ENCODE peak calls at places on chromosomes 4 and X, in six cellular contexts. V is A673, F is transverse colon, T is fibroblast of lung, Y is esophagus squamous epithelium, N is pancreas. X is an unnamed sample. For H3K36me3, the result is how much of the 10 kb centered on the place peaks cover.

GRCh38 chr4:176988226-176988625 is 195.5 kb upstream of the VEGFC start:
- DNase-seq in V (peak), F (no peak), T (peak), Y (no peak), N (no peak), X (no peak)

GRCh38 chr4:66160606-66161005 is 490.3 kb upstream of the EPHA5 start:
- DNase-seq in V (no peak), F (no peak), T (no peak), Y (no peak), N (no peak), X (no peak)

GRCh38 chrX:1485033-1485432 is 32.3 kb upstream of the ASMTL start:
- DNase-seq in V (no peak), F (no peak), T (no peak), Y (no peak), N (no peak), X (peak)

GRCh38 chrX:64152857-64153256 is 52.7 kb downstream of the AMER1 start:
- DNase-seq in V (no peak), F (no peak), T (no peak), Y (no peak), N (no peak), X (no peak)

GRCh38 chrX:98338544-98338943 is 1454.8 kb downstream of the RPA4 start:
- DNase-seq in V (no peak), F (no peak), T (no peak), Y (no peak), N (no peak), X (no peak)

GRCh38 chrX:45164021-45164621 is 36.6 kb downstream of the DIPK2B start:
- DNase-seq in V (no peak), F (no peak), T (peak), Y (no peak), N (peak), X (no peak)

GRCh38 chr4:144714166-144714565 is 68.2 kb downstream of the HHIP start:
- DNase-seq in V (no peak), F (no peak), T (no peak), Y (no peak), N (no peak), X (no peak)

GRCh38 chr4:4203688-4204400 is 22.9 kb downstream of the OTOP1 start:
- DNase-seq in V (no peak), F (no peak), T (no peak), Y (no peak), N (no peak), X (no peak)

GRCh38 chrX:119541188-119541587 is 24.0 kb downstream of the STEEP1 start:
- DNase-seq in V (peak), F (no peak), T (peak), Y (no peak), N (no peak), X (no peak)

GRCh38 chr4:112938461-112939058 is 110.9 kb upstream of the ANK2 start:
- DNase-seq in V (peak), F (no peak), T (peak), Y (no peak), N (no peak), X (no peak)

GRCh38 chr4:168655182-168655581 is 158.3 kb downstream of the PALLD start:
- DNase-seq in V (no peak), F (no peak), T (no peak), Y (no peak), N (no peak), X (no peak)

GRCh38 chrX:53357799-53358530 is 64.5 kb downstream of the SMC1A start:
- DNase-seq in V (peak), F (no peak), T (peak), Y (no peak), N (no peak), X (no peak)

GRCh38 chrX:84634201-84634782 is 132.0 kb upstream of the HDX start:
- DNase-seq in V (no peak), F (no peak), T (no peak), Y (no peak), N (no peak), X (no peak)

GRCh38 chr4:177308125-177308524 is 1.5 kb upstream of the NEIL3 start:
- DNase-seq in V (no peak), F (no peak), T (peak), Y (no peak), N (no peak), X (no peak)

GRCh38 chr4:13654158-13654797 is 26.8 kb upstream of the BOD1L1 start:
- DNase-seq in V (peak), F (peak), T (peak), Y (peak), N (peak), X (peak)

GRCh38 chrX:26026179-26026578 is 112.0 kb upstream of the MAGEB18 start:
- DNase-seq in V (no peak), F (no peak), T (peak), Y (no peak), N (no peak), X (no peak)

GRCh38 chrX:154990496-154990895 is 32.0 kb downstream of the F8 start:
- DNase-seq in V (no peak), F (no peak), T (no peak), Y (no peak), N (no peak), X (no peak)

GRCh38 chr4:183504930-183505555 is at the start of gene ING2:
- DNase-seq in V (peak), F (no peak), T (no peak), Y (peak), N (no peak), X (peak)

GRCh38 chr4:98653006-98653405 is 5.4 kb downstream of the TSPAN5 start:
- DNase-seq in V (no peak), F (no peak), T (peak), Y (no peak), N (no peak), X (no peak)

GRCh38 chr4:176769519-176769918 is 23.2 kb downstream of the VEGFC start:
- DNase-seq in V (no peak), F (no peak), T (peak), Y (no peak), N (no peak), X (no peak)

GRCh38 chrX:132592880-132593279 is 104.0 kb upstream of the MBNL3 start:
- DNase-seq in V (peak), F (no peak), T (peak), Y (no peak), N (peak), X (no peak)

GRCh38 chrX:129235903-129236302 is 287.4 kb downstream of the SMARCA1 start:
- DNase-seq in V (peak), F (no peak), T (no peak), Y (no peak), N (no peak), X (no peak)

GRCh38 chr4:6806924-6807676 is 24.6 kb downstream of the KIAA0232 start:
- DNase-seq in V (no peak), F (no peak), T (peak), Y (no peak), N (no peak), X (no peak)

GRCh38 chr4:6813725-6814124 is 31.2 kb downstream of the KIAA0232 start:
- DNase-seq in V (no peak), F (no peak), T (no peak), Y (no peak), N (no peak), X (no peak)

GRCh38 chr4:6815029-6815836 is 32.7 kb downstream of the KIAA0232 start:
- DNase-seq in V (no peak), F (no peak), T (no peak), Y (no peak), N (peak), X (no peak)

GRCh38 chr4:6808259-6808658 is 25.7 kb downstream of the KIAA0232 start:
- DNase-seq in V (no peak), F (no peak), T (no peak), Y (no peak), N (no peak), X (no peak)

DNA sequence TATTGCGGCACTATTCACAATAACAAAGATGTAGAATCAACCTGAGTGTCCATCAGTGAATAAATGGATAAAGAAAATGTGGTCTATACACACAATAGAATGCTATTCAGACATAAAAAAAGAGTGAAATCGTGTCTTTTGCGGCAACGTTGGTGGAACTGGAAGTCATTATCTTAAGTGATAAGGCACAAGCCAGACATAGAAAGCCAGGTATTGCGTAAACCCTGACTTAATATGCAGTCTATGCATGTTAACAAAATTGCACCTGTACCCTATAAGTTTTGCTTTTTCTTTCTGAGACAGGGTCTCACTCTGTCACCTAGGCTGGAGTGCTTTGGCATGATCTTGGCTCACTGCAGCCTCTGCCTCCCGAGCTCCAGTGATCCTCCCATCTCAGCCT is 28.6 kb downstream of the KIAA0232 start:
- DNase-seq in V (no peak), F (no peak), T (no peak), Y (no peak), N (no peak), X (no peak)
- H3K36me3 ChIP-seq in V (under half), F (under half), T (under half), Y (under half), N (under half), X (under half)

DNA sequence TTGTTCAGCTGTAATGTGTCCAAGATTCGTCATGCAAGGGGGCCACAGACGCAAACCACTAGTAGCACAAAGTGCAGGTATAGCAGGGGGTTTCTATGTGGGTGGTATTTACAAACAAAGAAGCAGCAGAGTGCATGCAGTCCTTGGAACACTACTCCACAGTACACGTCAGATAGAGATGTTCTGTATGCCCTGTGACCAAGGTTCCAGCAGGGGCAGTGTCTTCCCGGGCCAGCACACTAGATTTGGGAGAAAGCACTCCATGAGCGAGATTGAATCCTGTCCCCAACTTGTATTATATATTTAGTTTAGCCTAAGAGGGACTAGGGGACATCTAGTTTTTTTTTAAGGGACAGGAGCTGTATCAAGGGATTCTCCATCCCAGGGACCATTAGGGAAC is 54.4 kb upstream of the ESX1 start:
- DNase-seq in V (no peak), F (no peak), T (no peak), Y (no peak), N (no peak), X (no peak)
- TF ChIP-seq CTCF in V (no peak), F (no peak), T (no peak), Y (no peak), N (no peak), X (no peak)

GRCh38 chr4:41624765-41625164 is 86.8 kb downstream of the LIMCH1 start:
- DNase-seq in V (no peak), F (no peak), T (no peak), Y (no peak), N (no peak), X (no peak)
- H3K36me3 ChIP-seq in V (under half), F (under half), T (under half), Y (under half), N (under half), X (under half)

GRCh38 chr4:119783200-119783978 is 154.8 kb upstream of the PDE5A start:
- DNase-seq in V (no peak), F (no peak), T (no peak), Y (no peak), N (no peak), X (no peak)

GRCh38 chr4:119788334-119789266 is 160.0 kb upstream of the PDE5A start:
- DNase-seq in V (no peak), F (no peak), T (no peak), Y (no peak), N (no peak), X (no peak)

GRCh38 chr4:119781044-119781443 is 152.4 kb upstream of the PDE5A start:
- DNase-seq in V (no peak), F (no peak), T (no peak), Y (no peak), N (no peak), X (no peak)

GRCh38 chr4:119785963-119786362 is 157.4 kb upstream of the PDE5A start:
- DNase-seq in V (no peak), F (peak), T (peak), Y (no peak), N (peak), X (no peak)
- TF ChIP-seq CTCF in V (no peak), F (peak), T (peak), Y (no peak), N (no peak), X (no peak)

GRCh38 chrX:124030520-124030919 is 69.0 kb downstream of the STAG2 start:
- DNase-seq in V (no peak), F (no peak), T (no peak), Y (no peak), N (no peak), X (no peak)
- H3K36me3 ChIP-seq in V (under half), F (under half), T (under half), Y (under half), N (under half), X (under half)

GRCh38 chr4:100290585-100290984 is 100.3 kb upstream of the DDIT4L start:
- DNase-seq in V (no peak), F (no peak), T (no peak), Y (no peak), N (no peak), X (no peak)
- TF ChIP-seq CTCF in V (no peak), F (no peak), T (no peak), Y (no peak), N (no peak), X (no peak)

DNA sequence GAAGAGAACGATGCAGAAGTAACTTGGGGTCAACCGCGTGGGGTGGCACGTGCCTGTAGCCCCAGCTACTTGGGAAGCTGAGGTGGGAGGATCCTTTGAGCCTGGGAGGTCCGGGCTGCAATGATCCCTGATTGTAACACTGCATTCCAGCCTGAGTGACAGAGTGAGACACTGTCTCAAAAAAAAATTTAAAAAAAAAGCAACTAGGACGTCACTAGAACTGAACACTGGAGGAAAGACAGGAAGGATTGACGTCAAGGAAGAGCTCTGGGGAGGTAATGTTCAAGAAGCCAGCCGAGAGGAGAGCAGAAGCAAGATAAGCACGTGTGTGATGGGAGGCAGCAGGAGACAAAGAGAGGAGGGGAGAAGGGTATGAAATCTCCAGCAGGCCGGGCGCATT is 28.7 kb downstream of the S100G start:
- DNase-seq in V (no peak), F (no peak), T (no peak), Y (no peak), N (no peak), X (no peak)
- H3K36me3 ChIP-seq in V (under half), F (under half), T (under half), Y (under half), N (under half), X (under half)

DNA sequence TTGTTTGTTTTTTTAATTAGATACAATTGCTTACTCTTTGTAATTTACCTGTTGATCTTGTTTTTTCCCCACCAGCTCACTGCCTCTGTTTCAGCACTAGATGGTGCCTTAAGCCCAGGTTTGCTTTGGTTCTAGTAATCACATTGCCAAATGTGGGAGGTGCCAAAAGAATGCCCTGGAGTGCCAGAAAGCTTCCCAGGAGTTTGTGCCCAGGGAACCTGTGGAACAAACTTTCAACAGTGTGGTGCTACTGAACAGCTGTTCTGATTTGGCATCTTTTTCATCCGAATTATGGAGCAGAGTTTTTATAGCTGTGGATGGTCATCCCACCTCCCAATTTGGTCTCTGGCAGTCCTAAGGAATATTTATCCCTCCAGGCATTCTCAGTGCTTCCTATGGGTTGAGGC is 1000.7 kb downstream of the STIM2 start:
- DNase-seq in V (peak), F (no peak), T (peak), Y (no peak), N (peak), X (no peak)
- TF ChIP-seq CTCF in V (peak), F (no peak), T (peak), Y (no peak), N (no peak), X (no peak)

GRCh38 chr4:145842224-145842887 is 96.3 kb downstream of the ZNF827 start:
- DNase-seq in V (no peak), F (no peak), T (no peak), Y (no peak), N (no peak), X (no peak)
- H3K36me3 ChIP-seq in V (under half), F (under half), T (under half), Y (under half), N (under half), X (under half)

GRCh38 chr4:15396157-15396800 is 31.6 kb upstream of the C1QTNF7 start:
- DNase-seq in V (peak), F (peak), T (peak), Y (no peak), N (peak), X (no peak)
- TF ChIP-seq CTCF in V (peak), F (peak), T (peak), Y (no peak), N (peak), X (peak)